ENCODE peak calls at places on chromosome 22, in nine cellular contexts. One of them, this sample, is unnamed.

GRCh38 chr22:44532466-44533025 is 34.5 kb upstream of the RTL6 start:
- DNase-seq in cardiac muscle cell: no peak
- DNase-seq in neural crest cell: no peak
- DNase-seq in RWPE1: no peak
- DNase-seq in fibroblast of pulmonary artery: no peak
- DNase-seq in endodermal cell: peak
- DNase-seq in lung: no peak
- DNase-seq in fibroblast of lung: no peak
- DNase-seq in astrocyte of the cerebellum: no peak
- DNase-seq in this sample: no peak

GRCh38 chr22:27851974-27852713 is 50.6 kb upstream of the MN1 start:
- DNase-seq in cardiac muscle cell: peak
- DNase-seq in neural crest cell: no peak
- DNase-seq in RWPE1: no peak
- DNase-seq in fibroblast of pulmonary artery: peak
- DNase-seq in endodermal cell: no peak
- DNase-seq in lung: no peak
- DNase-seq in fibroblast of lung: no peak
- DNase-seq in astrocyte of the cerebellum: no peak
- DNase-seq in this sample: no peak

GRCh38 chr22:26159886-26160285 is 9.4 kb upstream of the SEZ6L start:
- DNase-seq in cardiac muscle cell: no peak
- DNase-seq in neural crest cell: no peak
- DNase-seq in RWPE1: no peak
- DNase-seq in fibroblast of pulmonary artery: no peak
- DNase-seq in endodermal cell: no peak
- DNase-seq in lung: no peak
- DNase-seq in fibroblast of lung: no peak
- DNase-seq in astrocyte of the cerebellum: no peak
- DNase-seq in this sample: no peak

GRCh38 chr22:37492428-37493344 is 6.5 kb upstream of the MFNG start:
- DNase-seq in cardiac muscle cell: peak
- DNase-seq in neural crest cell: no peak
- DNase-seq in RWPE1: no peak
- DNase-seq in fibroblast of pulmonary artery: peak
- DNase-seq in endodermal cell: peak
- DNase-seq in lung: no peak
- DNase-seq in fibroblast of lung: peak
- DNase-seq in astrocyte of the cerebellum: no peak
- DNase-seq in this sample: no peak

GRCh38 chr22:49554741-49555140 is 272.9 kb downstream of the BRD1 start:
- DNase-seq in cardiac muscle cell: no peak
- DNase-seq in neural crest cell: no peak
- DNase-seq in RWPE1: no peak
- DNase-seq in fibroblast of pulmonary artery: no peak
- DNase-seq in endodermal cell: peak
- DNase-seq in lung: no peak
- DNase-seq in fibroblast of lung: no peak
- DNase-seq in astrocyte of the cerebellum: no peak
- DNase-seq in this sample: no peak

GRCh38 chr22:43262990-43263644 is 76.2 kb upstream of the TTLL12 start:
- DNase-seq in cardiac muscle cell: peak
- DNase-seq in neural crest cell: peak
- DNase-seq in RWPE1: no peak
- DNase-seq in fibroblast of pulmonary artery: peak
- DNase-seq in endodermal cell: no peak
- DNase-seq in lung: no peak
- DNase-seq in fibroblast of lung: no peak
- DNase-seq in astrocyte of the cerebellum: no peak
- DNase-seq in this sample: peak

GRCh38 chr22:42693763-42694683 is 26.6 kb downstream of the A4GALT start:
- DNase-seq in cardiac muscle cell: no peak
- DNase-seq in neural crest cell: no peak
- DNase-seq in RWPE1: no peak
- DNase-seq in fibroblast of pulmonary artery: no peak
- DNase-seq in endodermal cell: no peak
- DNase-seq in lung: no peak
- DNase-seq in fibroblast of lung: no peak
- DNase-seq in astrocyte of the cerebellum: no peak
- DNase-seq in this sample: no peak

GRCh38 chr22:35894464-35894878 is 134.2 kb downstream of the RBFOX2 start:
- DNase-seq in cardiac muscle cell: no peak
- DNase-seq in neural crest cell: no peak
- DNase-seq in RWPE1: no peak
- DNase-seq in fibroblast of pulmonary artery: peak
- DNase-seq in endodermal cell: no peak
- DNase-seq in lung: no peak
- DNase-seq in fibroblast of lung: no peak
- DNase-seq in astrocyte of the cerebellum: no peak
- DNase-seq in this sample: no peak

GRCh38 chr22:48920776-48921241 is 906.9 kb downstream of the BRD1 start:
- DNase-seq in cardiac muscle cell: no peak
- DNase-seq in neural crest cell: no peak
- DNase-seq in RWPE1: no peak
- DNase-seq in fibroblast of pulmonary artery: no peak
- DNase-seq in endodermal cell: no peak
- DNase-seq in lung: no peak
- DNase-seq in fibroblast of lung: no peak
- DNase-seq in astrocyte of the cerebellum: no peak
- DNase-seq in this sample: no peak

GRCh38 chr22:35454416-35455054 is 54.6 kb downstream of the MCM5 start:
- DNase-seq in cardiac muscle cell: no peak
- DNase-seq in neural crest cell: no peak
- DNase-seq in RWPE1: no peak
- DNase-seq in fibroblast of pulmonary artery: no peak
- DNase-seq in endodermal cell: no peak
- DNase-seq in lung: no peak
- DNase-seq in fibroblast of lung: no peak
- DNase-seq in astrocyte of the cerebellum: no peak
- DNase-seq in this sample: no peak

GRCh38 chr22:37082251-37082650 is 27.3 kb downstream of the TMPRSS6 start:
- DNase-seq in cardiac muscle cell: no peak
- DNase-seq in neural crest cell: no peak
- DNase-seq in RWPE1: no peak
- DNase-seq in fibroblast of pulmonary artery: no peak
- DNase-seq in endodermal cell: no peak
- DNase-seq in lung: no peak
- DNase-seq in fibroblast of lung: no peak
- DNase-seq in astrocyte of the cerebellum: no peak
- DNase-seq in this sample: no peak

DNA sequence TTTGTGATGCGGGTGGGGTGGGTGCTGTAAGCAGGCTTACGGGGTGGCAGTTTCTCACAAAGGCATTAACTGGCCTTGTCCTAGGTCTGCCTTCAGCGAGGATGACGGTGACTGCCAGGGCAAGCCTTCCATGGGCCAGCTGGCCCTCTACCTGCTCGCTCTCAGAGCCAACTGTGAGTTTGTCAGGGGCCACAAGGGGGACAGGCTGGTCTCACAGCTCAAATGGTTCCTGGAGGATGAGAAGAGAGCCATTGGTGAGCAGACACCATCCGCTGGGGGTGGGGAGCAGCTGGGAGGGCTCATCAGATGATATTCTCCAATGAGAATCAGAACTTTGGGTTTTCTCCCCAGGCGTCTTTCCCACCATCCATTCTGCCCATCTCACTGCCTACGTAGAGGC is 5.8 kb downstream of the TCN2 start:
- DNase-seq in cardiac muscle cell: no peak
- DNase-seq in neural crest cell: no peak
- DNase-seq in RWPE1: no peak
- DNase-seq in fibroblast of pulmonary artery: no peak
- DNase-seq in endodermal cell: peak
- DNase-seq in lung: no peak
- DNase-seq in fibroblast of lung: no peak
- DNase-seq in astrocyte of the cerebellum: no peak
- DNase-seq in this sample: no peak
- TF ChIP-seq CTCF in cardiac muscle cell: no peak
- TF ChIP-seq CTCF in neural crest cell: no peak
- TF ChIP-seq CTCF in RWPE1: no peak
- TF ChIP-seq CTCF in fibroblast of pulmonary artery: no peak
- TF ChIP-seq CTCF in endodermal cell: peak
- TF ChIP-seq CTCF in lung: no peak
- TF ChIP-seq CTCF in fibroblast of lung: no peak
- TF ChIP-seq CTCF in astrocyte of the cerebellum: no peak
- TF ChIP-seq CTCF in this sample: no peak

GRCh38 chr22:18077639-18078328 is at the start of gene PEX26:
- DNase-seq in cardiac muscle cell: peak
- DNase-seq in neural crest cell: peak
- DNase-seq in RWPE1: peak
- DNase-seq in fibroblast of pulmonary artery: peak
- DNase-seq in endodermal cell: peak
- DNase-seq in lung: peak
- DNase-seq in fibroblast of lung: peak
- DNase-seq in astrocyte of the cerebellum: peak
- DNase-seq in this sample: peak

GRCh38 chr22:18077087-18077638 is 627 bp upstream of the PEX26 start:
- DNase-seq in cardiac muscle cell: no peak
- DNase-seq in neural crest cell: no peak
- DNase-seq in RWPE1: no peak
- DNase-seq in fibroblast of pulmonary artery: no peak
- DNase-seq in endodermal cell: no peak
- DNase-seq in lung: no peak
- DNase-seq in fibroblast of lung: no peak
- DNase-seq in astrocyte of the cerebellum: no peak
- DNase-seq in this sample: no peak

GRCh38 chr22:18079706-18080230 is 2.0 kb downstream of the PEX26 start:
- DNase-seq in cardiac muscle cell: no peak
- DNase-seq in neural crest cell: no peak
- DNase-seq in RWPE1: no peak
- DNase-seq in fibroblast of pulmonary artery: no peak
- DNase-seq in endodermal cell: no peak
- DNase-seq in lung: no peak
- DNase-seq in fibroblast of lung: no peak
- DNase-seq in astrocyte of the cerebellum: no peak
- DNase-seq in this sample: no peak

GRCh38 chr22:18076060-18076497 is 1.7 kb upstream of the PEX26 start:
- DNase-seq in cardiac muscle cell: peak
- DNase-seq in neural crest cell: peak
- DNase-seq in RWPE1: peak
- DNase-seq in fibroblast of pulmonary artery: peak
- DNase-seq in endodermal cell: peak
- DNase-seq in lung: peak
- DNase-seq in fibroblast of lung: peak
- DNase-seq in astrocyte of the cerebellum: peak
- DNase-seq in this sample: peak

DNA sequence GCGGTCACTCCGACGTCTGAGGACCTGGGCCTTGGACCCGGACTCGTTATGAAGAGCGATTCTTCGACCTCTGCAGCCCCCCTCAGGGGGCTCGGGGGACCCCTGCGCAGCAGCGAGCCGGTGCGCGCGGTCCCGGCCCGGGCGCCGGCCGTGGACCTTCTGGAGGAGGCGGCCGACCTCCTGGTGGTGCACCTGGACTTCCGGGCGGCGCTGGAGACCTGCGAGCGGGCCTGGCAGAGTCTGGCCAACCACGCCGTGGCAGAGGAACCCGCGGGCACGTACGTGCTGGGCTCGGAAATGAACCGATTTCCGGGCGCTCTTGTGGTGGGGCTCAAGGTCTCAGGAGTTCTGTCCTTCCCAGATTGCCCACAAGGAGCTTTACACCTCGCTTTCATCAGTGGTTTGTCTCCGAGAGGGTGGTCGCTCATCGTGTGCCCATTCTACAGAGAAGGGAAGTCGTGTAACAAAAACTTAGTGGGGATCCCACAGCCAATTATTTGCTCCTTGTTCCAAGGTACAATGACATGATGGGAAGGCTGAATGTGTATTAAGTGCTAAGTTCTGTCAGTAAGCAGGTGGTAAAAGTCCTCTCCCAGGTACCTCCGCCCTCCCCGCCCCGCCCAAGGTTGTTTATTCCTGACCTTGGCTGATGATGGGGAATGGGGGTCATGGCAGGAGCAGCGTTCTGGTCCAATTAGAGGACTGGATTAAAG is 695 bp downstream of the PEX26 start:
- DNase-seq in cardiac muscle cell: peak
- DNase-seq in neural crest cell: no peak
- DNase-seq in RWPE1: peak
- DNase-seq in fibroblast of pulmonary artery: no peak
- DNase-seq in endodermal cell: peak
- DNase-seq in lung: no peak
- DNase-seq in fibroblast of lung: peak
- DNase-seq in astrocyte of the cerebellum: no peak
- DNase-seq in this sample: peak
- TF ChIP-seq CTCF in cardiac muscle cell: peak
- TF ChIP-seq CTCF in neural crest cell: peak
- TF ChIP-seq CTCF in RWPE1: no peak
- TF ChIP-seq CTCF in fibroblast of pulmonary artery: no peak
- TF ChIP-seq CTCF in endodermal cell: peak
- TF ChIP-seq CTCF in lung: no peak
- TF ChIP-seq CTCF in fibroblast of lung: no peak
- TF ChIP-seq CTCF in astrocyte of the cerebellum: peak
- TF ChIP-seq CTCF in this sample: no peak

GRCh38 chr22:25057013-25057881 is 104.7 kb downstream of the KIAA1671 start:
- DNase-seq in cardiac muscle cell: peak
- DNase-seq in neural crest cell: peak
- DNase-seq in RWPE1: peak
- DNase-seq in fibroblast of pulmonary artery: peak
- DNase-seq in endodermal cell: peak
- DNase-seq in lung: peak
- DNase-seq in fibroblast of lung: no peak
- DNase-seq in astrocyte of the cerebellum: peak
- DNase-seq in this sample: peak
- TF ChIP-seq CTCF in cardiac muscle cell: peak
- TF ChIP-seq CTCF in neural crest cell: peak
- TF ChIP-seq CTCF in RWPE1: peak
- TF ChIP-seq CTCF in fibroblast of pulmonary artery: peak
- TF ChIP-seq CTCF in endodermal cell: peak
- TF ChIP-seq CTCF in lung: peak
- TF ChIP-seq CTCF in fibroblast of lung: peak
- TF ChIP-seq CTCF in astrocyte of the cerebellum: peak
- TF ChIP-seq CTCF in this sample: peak

GRCh38 chr22:23376256-23376655 is 195.9 kb downstream of the BCR start:
- DNase-seq in cardiac muscle cell: peak
- DNase-seq in neural crest cell: no peak
- DNase-seq in RWPE1: no peak
- DNase-seq in fibroblast of pulmonary artery: peak
- DNase-seq in endodermal cell: peak
- DNase-seq in lung: no peak
- DNase-seq in fibroblast of lung: no peak
- DNase-seq in astrocyte of the cerebellum: no peak
- DNase-seq in this sample: no peak
- TF ChIP-seq CTCF in cardiac muscle cell: peak
- TF ChIP-seq CTCF in neural crest cell: peak
- TF ChIP-seq CTCF in RWPE1: no peak
- TF ChIP-seq CTCF in fibroblast of pulmonary artery: peak
- TF ChIP-seq CTCF in endodermal cell: peak
- TF ChIP-seq CTCF in lung: no peak
- TF ChIP-seq CTCF in fibroblast of lung: no peak
- TF ChIP-seq CTCF in astrocyte of the cerebellum: no peak
- TF ChIP-seq CTCF in this sample: no peak

This sample was measured in nephron progenitor cell.